ENCODE peak calls at places on chromosomes 12 and 14, in five cellular contexts. One of them, this sample, is unnamed.

GRCh38 chr12:125079943-125080645 is 14.9 kb downstream of the AACS start:
- DNase-seq in MM.1S: no peak
- DNase-seq in neural progenitor cell: no peak
- DNase-seq in HCT116: no peak
- DNase-seq in SK-N-SH: no peak
- DNase-seq in this sample: no peak

GRCh38 chr12:105317942-105318614 is 12.4 kb upstream of the C12orf75 start:
- DNase-seq in MM.1S: no peak
- DNase-seq in neural progenitor cell: no peak
- DNase-seq in HCT116: no peak
- DNase-seq in SK-N-SH: no peak
- DNase-seq in this sample: no peak

GRCh38 chr14:54625158-54625557 is 58.2 kb downstream of the SAMD4A start:
- DNase-seq in MM.1S: no peak
- DNase-seq in neural progenitor cell: no peak
- DNase-seq in HCT116: no peak
- DNase-seq in SK-N-SH: no peak
- DNase-seq in this sample: no peak

GRCh38 chr12:107632246-107632645 is 53.4 kb upstream of the PWP1 start:
- DNase-seq in MM.1S: no peak
- DNase-seq in neural progenitor cell: no peak
- DNase-seq in HCT116: no peak
- DNase-seq in SK-N-SH: no peak
- DNase-seq in this sample: no peak

GRCh38 chr12:93689076-93689834 is 12.1 kb downstream of the CRADD start:
- DNase-seq in MM.1S: no peak
- DNase-seq in neural progenitor cell: no peak
- DNase-seq in HCT116: no peak
- DNase-seq in SK-N-SH: no peak
- DNase-seq in this sample: no peak

GRCh38 chr14:35929171-35929570 is 103.0 kb downstream of the BRMS1L start:
- DNase-seq in MM.1S: no peak
- DNase-seq in neural progenitor cell: no peak
- DNase-seq in HCT116: no peak
- DNase-seq in SK-N-SH: no peak
- DNase-seq in this sample: no peak

GRCh38 chr14:64704145-64704742 is at the start of gene PLEKHG3:
- DNase-seq in MM.1S: no peak
- DNase-seq in neural progenitor cell: peak; percentile 85
- DNase-seq in HCT116: no peak
- DNase-seq in SK-N-SH: peak; percentile 91
- DNase-seq in this sample: no peak

GRCh38 chr12:292186-292585 is 29.6 kb upstream of the SLC6A13 start:
- DNase-seq in MM.1S: no peak
- DNase-seq in neural progenitor cell: no peak
- DNase-seq in HCT116: no peak
- DNase-seq in SK-N-SH: no peak
- DNase-seq in this sample: no peak

GRCh38 chr12:11171953-11172675 is 1.1 kb downstream of the SMIM10L1 start:
- DNase-seq in MM.1S: peak; percentile 12
- DNase-seq in neural progenitor cell: peak; percentile 22
- DNase-seq in HCT116: no peak
- DNase-seq in SK-N-SH: peak; percentile 27
- DNase-seq in this sample: no peak

GRCh38 chr14:53148612-53149202 is 4.4 kb downstream of the DDHD1 start:
- DNase-seq in MM.1S: no peak
- DNase-seq in neural progenitor cell: no peak
- DNase-seq in HCT116: no peak
- DNase-seq in SK-N-SH: no peak
- DNase-seq in this sample: no peak

GRCh38 chr12:66152732-66153131 is 17.1 kb downstream of the TMBIM4 start:
- DNase-seq in MM.1S: no peak
- DNase-seq in neural progenitor cell: no peak
- DNase-seq in HCT116: no peak
- DNase-seq in SK-N-SH: no peak
- DNase-seq in this sample: no peak

GRCh38 chr14:100313045-100313400 is 6.8 kb upstream of the SLC25A29 start:
- DNase-seq in MM.1S: no peak
- DNase-seq in neural progenitor cell: no peak
- DNase-seq in HCT116: no peak
- DNase-seq in SK-N-SH: no peak
- DNase-seq in this sample: no peak

GRCh38 chr14:100309028-100309718 is 2.9 kb upstream of the SLC25A29 start:
- DNase-seq in MM.1S: no peak
- DNase-seq in neural progenitor cell: no peak
- DNase-seq in HCT116: no peak
- DNase-seq in SK-N-SH: no peak
- DNase-seq in this sample: no peak

GRCh38 chr14:100317389-100317788 is 5.8 kb upstream of the SLC25A47 start:
- DNase-seq in MM.1S: no peak
- DNase-seq in neural progenitor cell: no peak
- DNase-seq in HCT116: no peak
- DNase-seq in SK-N-SH: no peak
- DNase-seq in this sample: no peak

GRCh38 chr14:100314724-100315123 is 8.4 kb upstream of the SLC25A47 start:
- DNase-seq in MM.1S: no peak
- DNase-seq in neural progenitor cell: no peak
- DNase-seq in HCT116: no peak
- DNase-seq in SK-N-SH: no peak
- DNase-seq in this sample: no peak

GRCh38 chr14:100313464-100314230 is 7.4 kb upstream of the SLC25A29 start:
- DNase-seq in MM.1S: no peak
- DNase-seq in neural progenitor cell: no peak
- DNase-seq in HCT116: no peak
- DNase-seq in SK-N-SH: no peak
- DNase-seq in this sample: no peak
- H3K36me3 ChIP-seq in MM.1S: no peaks in the 10 kb centered on the region
- H3K36me3 ChIP-seq in neural progenitor cell: no peaks in the 10 kb centered on the region
- H3K36me3 ChIP-seq in HCT116: no peaks in the 10 kb centered on the region
- H3K36me3 ChIP-seq in SK-N-SH: no peaks in the 10 kb centered on the region
- H3K36me3 ChIP-seq in this sample: no peaks in the 10 kb centered on the region

DNA sequence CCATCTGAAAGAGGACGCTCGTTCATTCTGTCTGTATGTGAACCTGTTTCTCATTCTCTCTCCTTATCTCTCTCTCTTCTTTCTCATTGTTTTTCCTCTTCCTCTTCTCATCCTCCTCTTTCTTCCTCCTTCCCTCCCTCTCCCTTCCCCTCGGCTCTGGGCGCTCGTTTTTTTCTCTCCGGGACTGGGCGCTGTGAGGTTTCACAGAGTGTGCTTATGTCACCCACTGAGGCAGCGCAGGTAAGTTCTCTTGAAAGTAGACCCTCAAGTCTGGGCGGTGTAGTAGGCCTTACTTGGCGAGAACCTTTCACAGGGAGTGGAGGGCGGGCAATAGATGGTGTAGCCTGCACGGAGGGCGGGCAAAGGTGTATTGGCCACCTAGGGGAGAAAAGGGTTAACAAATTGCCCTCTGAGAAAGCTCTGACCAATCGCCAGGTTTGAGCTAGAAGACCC is 4.5 kb upstream of the SIX1 start:
- DNase-seq in MM.1S: no peak
- DNase-seq in neural progenitor cell: peak; percentile 16
- DNase-seq in HCT116: no peak
- DNase-seq in SK-N-SH: no peak
- DNase-seq in this sample: no peak
- H3K4me2 ChIP-seq in MM.1S: no peak overlapping the region
- H3K4me2 ChIP-seq in neural progenitor cell: peak overlapping the region; percentile 65
- H3K4me2 ChIP-seq in HCT116: no peak overlapping the region
- H3K4me2 ChIP-seq in SK-N-SH: peak overlapping the region; percentile 86
- H3K4me2 ChIP-seq in this sample: no peak overlapping the region

DNA sequence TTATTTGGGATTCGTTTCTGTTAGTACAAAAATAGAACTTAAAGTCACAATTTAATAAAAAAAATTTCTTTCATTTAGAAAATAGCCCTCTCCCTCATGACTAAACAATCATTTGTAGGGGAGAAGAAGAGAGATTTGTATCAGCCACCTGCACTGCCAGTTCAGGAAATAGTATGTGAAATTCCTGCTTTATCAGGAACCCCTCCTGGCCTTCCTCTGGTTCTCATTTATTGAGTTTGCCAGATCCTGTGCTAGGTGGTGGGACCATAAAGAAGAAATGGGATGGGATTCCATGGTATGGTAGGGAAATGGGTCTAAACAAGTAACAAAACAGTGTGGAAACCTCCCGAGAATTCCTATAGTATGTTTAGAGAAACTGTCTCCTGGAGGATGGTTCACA is 30.0 kb downstream of the RASSF8 start:
- DNase-seq in MM.1S: no peak
- DNase-seq in neural progenitor cell: no peak
- DNase-seq in HCT116: no peak
- DNase-seq in SK-N-SH: no peak
- DNase-seq in this sample: no peak
- H3K4me1 ChIP-seq in MM.1S: peaks cover 20% of the 10 kb centered on the region
- H3K4me1 ChIP-seq in neural progenitor cell: peaks cover 45% of the 10 kb centered on the region
- H3K4me1 ChIP-seq in HCT116: no peaks in the 10 kb centered on the region
- H3K4me1 ChIP-seq in SK-N-SH: peaks cover 34% of the 10 kb centered on the region
- H3K4me1 ChIP-seq in this sample: no peaks in the 10 kb centered on the region

DNA sequence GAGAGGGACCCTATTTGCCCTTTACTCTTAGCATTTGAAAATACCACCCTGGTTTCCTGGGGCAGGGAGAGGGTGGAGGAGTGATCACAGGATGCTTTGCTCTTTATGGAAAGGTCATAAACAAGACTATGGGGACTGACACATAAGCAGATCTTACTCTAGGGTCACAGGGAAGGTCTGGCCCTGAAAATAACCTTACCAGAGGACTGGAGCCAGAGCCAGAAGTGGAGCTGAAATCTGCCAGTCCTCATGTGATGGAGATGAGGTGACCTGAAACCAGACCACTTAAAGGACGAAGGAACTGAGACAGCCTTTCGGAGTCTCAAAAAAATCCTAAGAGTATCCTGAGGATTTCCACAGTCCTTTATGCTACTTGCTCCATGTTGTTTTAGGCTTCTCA is 12.4 kb downstream of the PFKM start:
- DNase-seq in MM.1S: no peak
- DNase-seq in neural progenitor cell: no peak
- DNase-seq in HCT116: no peak
- DNase-seq in SK-N-SH: no peak
- DNase-seq in this sample: no peak
- H3K36me3 ChIP-seq in MM.1S: peaks cover 12% of the 10 kb centered on the region
- H3K36me3 ChIP-seq in neural progenitor cell: peaks cover 4% of the 10 kb centered on the region
- H3K36me3 ChIP-seq in HCT116: peaks cover 81% of the 10 kb centered on the region
- H3K36me3 ChIP-seq in SK-N-SH: peaks cover 90% of the 10 kb centered on the region
- H3K36me3 ChIP-seq in this sample: peaks cover 85% of the 10 kb centered on the region

DNA sequence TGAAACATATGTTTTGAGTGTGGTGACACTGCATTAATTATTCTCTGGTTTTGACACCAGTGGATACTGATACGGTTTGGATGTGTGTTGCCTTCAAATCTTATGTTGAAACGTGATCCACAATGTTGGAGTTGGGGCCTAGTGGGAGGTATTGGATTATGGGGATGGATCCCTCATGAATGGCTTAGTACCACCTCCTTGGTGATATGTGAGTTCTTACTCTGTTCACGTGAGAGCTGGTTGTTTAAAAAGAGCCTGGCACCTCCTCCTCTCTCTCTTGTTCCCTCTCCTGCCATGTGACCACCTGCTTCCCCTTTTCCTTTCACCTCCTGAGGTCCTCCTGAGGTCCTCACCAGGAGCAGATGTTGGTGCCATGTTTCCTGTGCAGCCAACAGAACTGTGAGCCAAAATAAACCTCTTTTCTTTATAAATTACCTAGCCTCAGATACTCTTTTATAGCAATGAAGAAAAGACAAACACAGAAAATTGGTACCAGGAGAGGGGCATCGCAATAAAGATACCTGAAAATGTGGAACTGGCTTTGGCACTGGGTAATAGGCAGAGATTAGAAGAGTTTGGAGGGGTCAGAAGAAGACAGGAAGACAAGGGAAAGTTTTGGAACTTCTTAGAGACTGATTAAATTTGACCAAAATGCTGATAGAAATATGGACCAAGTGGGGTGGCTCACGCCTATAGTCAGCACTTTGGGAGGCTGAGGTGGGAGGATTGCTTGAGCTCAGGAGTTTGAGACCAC is 23.1 kb downstream of the RASSF3 start:
- DNase-seq in MM.1S: no peak
- DNase-seq in neural progenitor cell: no peak
- DNase-seq in HCT116: no peak
- DNase-seq in SK-N-SH: no peak
- DNase-seq in this sample: no peak
- H3K4me2 ChIP-seq in MM.1S: no peak overlapping the region
- H3K4me2 ChIP-seq in neural progenitor cell: no peak overlapping the region
- H3K4me2 ChIP-seq in HCT116: peak overlapping the region; percentile 30
- H3K4me2 ChIP-seq in SK-N-SH: no peak overlapping the region
- H3K4me2 ChIP-seq in this sample: no peak overlapping the region

DNA sequence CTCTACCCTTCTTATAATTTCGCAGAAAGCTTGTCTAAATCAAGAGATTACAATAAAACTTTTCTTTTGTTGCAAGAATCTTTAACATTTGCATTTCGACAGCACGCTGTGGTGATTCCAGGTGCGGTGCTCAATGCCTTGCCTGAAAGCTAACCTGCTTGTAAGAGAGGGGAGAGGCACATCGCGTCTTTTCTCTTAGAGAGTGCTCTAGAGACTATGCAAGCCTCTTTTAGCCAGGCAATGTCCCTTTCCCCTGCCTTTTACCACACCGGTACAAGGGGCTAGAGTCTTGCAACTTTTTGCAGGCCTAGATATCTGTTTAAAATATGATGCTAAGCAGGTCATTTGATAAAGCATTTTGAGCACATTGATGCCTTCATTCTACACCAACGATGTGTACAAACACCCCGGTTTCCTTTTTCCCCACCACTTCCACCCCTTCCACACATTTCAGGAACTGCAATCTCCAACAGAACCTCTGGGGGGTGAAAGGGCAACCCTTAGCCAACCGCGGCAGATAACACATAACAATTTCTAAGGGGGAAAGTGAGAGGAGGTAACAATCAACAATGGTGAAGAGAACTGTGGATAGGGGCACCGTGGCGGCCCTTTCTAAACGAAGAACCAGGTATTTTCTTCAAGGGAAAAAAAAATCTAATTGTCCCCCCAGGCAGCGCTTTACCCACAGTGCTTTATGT is 1.3 kb downstream of the KITLG start:
- DNase-seq in MM.1S: no peak
- DNase-seq in neural progenitor cell: peak; percentile 64
- DNase-seq in HCT116: no peak
- DNase-seq in SK-N-SH: peak; percentile 72
- DNase-seq in this sample: no peak
- H3K4me1 ChIP-seq in MM.1S: no peaks in the 10 kb centered on the region
- H3K4me1 ChIP-seq in neural progenitor cell: peaks cover 11% of the 10 kb centered on the region
- H3K4me1 ChIP-seq in HCT116: peaks cover 41% of the 10 kb centered on the region
- H3K4me1 ChIP-seq in SK-N-SH: peaks cover 14% of the 10 kb centered on the region
- H3K4me1 ChIP-seq in this sample: no peaks in the 10 kb centered on the region

This sample was measured in Karpas-422.